ENCODE peak calls at places on chromosomes 11 and 22, in eight cellular contexts. A is stimulated activated naive B cell treated with anti-CD40 and anti-IgM and Interleukin-4, amounts not matched to agents 10 μg/mL and 1 μg/mL and 100 μg/mL, for 72 hours; G is lower lobe of right lung; S is natural killer cell; E is activated CD4-positive, alpha-beta T cell treated with anti-CD3 and anti-CD28 coated beads for 24 hours; O is stimulated activated CD8-positive, alpha-beta memory T cell treated with anti-CD3 and anti-CD28 coated beads, Interleukin-4, amount 100 ng/mL, for 1 hour; L is astrocyte of the spinal cord; V is small intestine. U is an unnamed sample.

GRCh38 chr11:75283391-75283931 is 42.9 kb downstream of the TPBGL start:
- DNase-seq in A (no peak), G (no peak), S (no peak), E (no peak), O (no peak), L (no peak), V (no peak), U (no peak)

GRCh38 chr11:132035736-132036135 is 665.3 kb downstream of the NTM start:
- DNase-seq in A (no peak), G (no peak), S (no peak), E (no peak), O (no peak), L (no peak), V (no peak), U (no peak)

GRCh38 chr11:12071574-12071973 is 38.8 kb upstream of the MICAL2 start:
- DNase-seq in A (no peak), G (no peak), S (no peak), E (no peak), O (no peak), L (no peak), V (no peak), U (no peak)

GRCh38 chr11:64643258-64643881 is 52.4 kb downstream of the SLC22A12 start:
- DNase-seq in A (no peak), G (no peak), S (no peak), E (no peak), O (no peak), L (no peak), V (no peak), U (no peak)

GRCh38 chr11:17839973-17840611 is 105.5 kb downstream of the KCNC1 start:
- DNase-seq in A (no peak), G (no peak), S (no peak), E (no peak), O (no peak), L (no peak), V (no peak), U (no peak)

GRCh38 chr22:38312261-38312800 is 4.9 kb downstream of the CSNK1E start:
- DNase-seq in A (no peak), G (no peak), S (no peak), E (no peak), O (no peak), L (no peak), V (no peak), U (no peak)

GRCh38 chr11:46378296-46378695 is 3.2 kb upstream of the MDK start:
- DNase-seq in A (no peak), G (no peak), S (no peak), E (no peak), O (no peak), L (no peak), V (no peak), U (no peak)

GRCh38 chr11:105000797-105001196 is 22.2 kb downstream of the CASP5 start:
- DNase-seq in A (peak; percentile 25), G (peak; percentile 50), S (peak; percentile 40), E (peak; percentile 31), O (peak; percentile 15), L (no peak), V (peak; percentile 25), U (no peak)

GRCh38 chr11:46305295-46305694 is 27.8 kb downstream of the CREB3L1 start:
- DNase-seq in A (no peak), G (no peak), S (no peak), E (no peak), O (no peak), L (no peak), V (no peak), U (peak; percentile 38)

GRCh38 chr11:14258177-14258935 is 100.6 kb downstream of the RRAS2 start:
- DNase-seq in A (no peak), G (no peak), S (no peak), E (no peak), O (no peak), L (peak; percentile 13), V (peak; percentile 98), U (peak; percentile 52)

GRCh38 chr11:76419896-76420295 is 24.9 kb upstream of the EMSY start:
- DNase-seq in A (no peak), G (no peak), S (no peak), E (no peak), O (no peak), L (no peak), V (peak; percentile 15), U (peak; percentile 38)

GRCh38 chr11:125110996-125111340 is 458 bp downstream of the TMEM218 start:
- DNase-seq in A (no peak), G (no peak), S (no peak), E (no peak), O (no peak), L (no peak), V (no peak), U (no peak)

GRCh38 chr22:29912605-29913398 is 29.8 kb downstream of the MTMR3 start:
- DNase-seq in A (no peak), G (no peak), S (no peak), E (no peak), O (no peak), L (peak; percentile 92), V (no peak), U (no peak)

GRCh38 chr11:110305169-110306018 is 9.0 kb upstream of the RDX start:
- DNase-seq in A (no peak), G (no peak), S (no peak), E (no peak), O (no peak), L (peak; percentile 26), V (peak; percentile 84), U (peak; percentile 62)

GRCh38 chr22:35684270-35684700 is 33.4 kb upstream of the APOL5 start:
- DNase-seq in A (no peak), G (no peak), S (no peak), E (no peak), O (no peak), L (peak; percentile 42), V (no peak), U (no peak)

GRCh38 chr22:23216331-23217170 is 36.2 kb downstream of the BCR start:
- DNase-seq in A (no peak), G (peak; percentile 48), S (peak; percentile 38), E (peak; percentile 24), O (no peak), L (no peak), V (no peak), U (no peak)

GRCh38 chr11:35335226-35335625 is 84.1 kb downstream of the SLC1A2 start:
- DNase-seq in A (no peak), G (no peak), S (no peak), E (no peak), O (no peak), L (no peak), V (no peak), U (no peak)

GRCh38 chr22:47370448-47371262 is 608.2 kb downstream of the TBC1D22A start:
- DNase-seq in A (no peak), G (peak; percentile 13), S (no peak), E (no peak), O (no peak), L (no peak), V (no peak), U (no peak)

GRCh38 chr11:100821198-100821597 is 134.1 kb downstream of the ARHGAP42 start:
- DNase-seq in A (peak; percentile 1), G (no peak), S (no peak), E (no peak), O (no peak), L (no peak), V (no peak), U (no peak)

GRCh38 chr11:47376183-47376542 is 2.2 kb downstream of the SPI1 start:
- DNase-seq in A (no peak), G (no peak), S (no peak), E (no peak), O (no peak), L (no peak), V (no peak), U (no peak)

GRCh38 chr11:121067453-121067852 is 33.6 kb upstream of the TECTA start:
- DNase-seq in A (no peak), G (no peak), S (no peak), E (no peak), O (no peak), L (peak; percentile 43), V (peak; percentile 54), U (no peak)

GRCh38 chr22:24094966-24095365 is 83.9 kb downstream of the CABIN1 start:
- DNase-seq in A (no peak), G (no peak), S (no peak), E (no peak), O (no peak), L (no peak), V (no peak), U (no peak)

GRCh38 chr22:38069372-38070249 is 12.4 kb downstream of the PICK1 start:
- DNase-seq in A (no peak), G (no peak), S (no peak), E (no peak), O (no peak), L (peak; percentile 49), V (no peak), U (no peak)

GRCh38 chr22:49930596-49931412 is 12.4 kb downstream of the CRELD2 start:
- DNase-seq in A (peak; percentile 78), G (peak; percentile 75), S (no peak), E (peak; percentile 29), O (no peak), L (peak; percentile 43), V (peak; percentile 90), U (peak; percentile 86)

GRCh38 chr22:50670914-50671538 is 1.6 kb upstream of the SHANK3 start:
- DNase-seq in A (no peak), G (no peak), S (no peak), E (no peak), O (no peak), L (no peak), V (no peak), U (no peak)

GRCh38 chr11:75668508-75669297 is at the start of gene MAP6:
- DNase-seq in A (no peak), G (no peak), S (no peak), E (no peak), O (no peak), L (peak; percentile 10), V (peak; percentile 24), U (no peak)

GRCh38 chr22:23763579-23764331 is 965 bp downstream of the C22orf15 start:
- DNase-seq in A (no peak), G (peak; percentile 73), S (peak; percentile 40), E (peak; percentile 35), O (no peak), L (no peak), V (no peak), U (no peak)

GRCh38 chr11:109668973-109669634 is 247.1 kb downstream of the C11orf87 start:
- DNase-seq in A (no peak), G (no peak), S (no peak), E (no peak), O (no peak), L (no peak), V (no peak), U (no peak)

GRCh38 chr11:23143031-23143430 is 282.8 kb upstream of the CCDC179 start:
- DNase-seq in A (no peak), G (no peak), S (no peak), E (no peak), O (no peak), L (peak; percentile 1), V (no peak), U (no peak)

GRCh38 chr22:38921801-38922200 is 35.6 kb upstream of the APOBEC3A start:
- DNase-seq in A (no peak), G (no peak), S (no peak), E (no peak), O (no peak), L (no peak), V (peak; percentile 33), U (no peak)

GRCh38 chr22:44786610-44787009 is 34.2 kb downstream of the ARHGAP8 start:
- DNase-seq in A (no peak), G (no peak), S (no peak), E (no peak), O (no peak), L (no peak), V (no peak), U (no peak)

GRCh38 chr11:78078218-78079167 is 1.2 kb downstream of the NDUFC2 start:
- DNase-seq in A (no peak), G (no peak), S (no peak), E (no peak), O (no peak), L (no peak), V (no peak), U (no peak)

GRCh38 chr22:35258144-35258988 is 1.1 kb downstream of the HMGXB4 start:
- DNase-seq in A (no peak), G (no peak), S (no peak), E (no peak), O (no peak), L (peak; percentile 15), V (peak; percentile 34), U (peak; percentile 1)

GRCh38 chr22:22184277-22184807 is 60.2 kb upstream of the VPREB1 start:
- DNase-seq in A (no peak), G (no peak), S (no peak), E (no peak), O (no peak), L (no peak), V (no peak), U (no peak)